ENCODE peak calls at places on chromosomes 12 and 14, in five cellular contexts. R is GM12864, M is stomach, Y is GM23338, O is astrocyte of the spinal cord. F is an unnamed sample.

GRCh38 chr14:29741909-29742401 is 185.7 kb downstream of the PRKD1 start:
- DNase-seq in R (no peak), O (peak; percentile 80), Y (no peak), M (no peak), F (peak; percentile 12)

GRCh38 chr14:92561906-92562489 is 48.4 kb downstream of the RIN3 start:
- DNase-seq in O (no peak), M (no peak), R (no peak), Y (no peak), F (no peak)

GRCh38 chr12:57164454-57164853 is 17.0 kb upstream of the LRP1-AS start:
- DNase-seq in Y (no peak), O (no peak), R (no peak), M (no peak), F (no peak)

GRCh38 chr12:117580718-117581062 is 219.3 kb upstream of the NOS1 start:
- DNase-seq in O (no peak), R (peak; percentile 12), Y (peak; percentile 97), M (no peak), F (no peak)

GRCh38 chr14:104280085-104280901 is 141.9 kb downstream of the KIF26A start:
- DNase-seq in Y (no peak), O (no peak), R (no peak), M (peak; percentile 19), F (no peak)

GRCh38 chr12:105109465-105110212 is 2.1 kb downstream of the WASHC4 start:
- DNase-seq in O (peak; percentile 32), R (peak; percentile 42), Y (peak; percentile 27), M (no peak), F (peak; percentile 52)

GRCh38 chr12:12562016-12562483 is 613 bp downstream of the DUSP16 start:
- DNase-seq in Y (peak; percentile 62), R (no peak), M (no peak), O (no peak), F (no peak)

GRCh38 chr12:32140867-32141266 is 34.2 kb downstream of the BICD1 start:
- DNase-seq in Y (no peak), R (no peak), M (no peak), O (no peak), F (no peak)

GRCh38 chr14:99769799-99770198 is 23.4 kb upstream of the EML1 start:
- DNase-seq in Y (no peak), O (no peak), M (no peak), R (no peak), F (no peak)

GRCh38 chr12:46149905-46150304 is 118.9 kb downstream of the SLC38A1 start:
- DNase-seq in O (no peak), Y (no peak), M (no peak), R (no peak), F (no peak)

GRCh38 chr14:20614038-20614840 is 23.1 kb upstream of the RNASE12 start:
- DNase-seq in M (no peak), Y (no peak), R (no peak), O (peak; percentile 43), F (no peak)

GRCh38 chr14:20612403-20612802 is 21.2 kb upstream of the RNASE12 start:
- DNase-seq in R (peak; percentile 68), Y (no peak), M (no peak), O (no peak), F (no peak)

GRCh38 chr14:20611277-20611676 is 20.1 kb upstream of the RNASE12 start:
- DNase-seq in O (no peak), R (no peak), Y (no peak), M (no peak), F (no peak)

GRCh38 chr14:20615996-20616395 is 24.8 kb upstream of the RNASE12 start:
- DNase-seq in O (no peak), R (no peak), M (no peak), Y (no peak), F (no peak)

DNA sequence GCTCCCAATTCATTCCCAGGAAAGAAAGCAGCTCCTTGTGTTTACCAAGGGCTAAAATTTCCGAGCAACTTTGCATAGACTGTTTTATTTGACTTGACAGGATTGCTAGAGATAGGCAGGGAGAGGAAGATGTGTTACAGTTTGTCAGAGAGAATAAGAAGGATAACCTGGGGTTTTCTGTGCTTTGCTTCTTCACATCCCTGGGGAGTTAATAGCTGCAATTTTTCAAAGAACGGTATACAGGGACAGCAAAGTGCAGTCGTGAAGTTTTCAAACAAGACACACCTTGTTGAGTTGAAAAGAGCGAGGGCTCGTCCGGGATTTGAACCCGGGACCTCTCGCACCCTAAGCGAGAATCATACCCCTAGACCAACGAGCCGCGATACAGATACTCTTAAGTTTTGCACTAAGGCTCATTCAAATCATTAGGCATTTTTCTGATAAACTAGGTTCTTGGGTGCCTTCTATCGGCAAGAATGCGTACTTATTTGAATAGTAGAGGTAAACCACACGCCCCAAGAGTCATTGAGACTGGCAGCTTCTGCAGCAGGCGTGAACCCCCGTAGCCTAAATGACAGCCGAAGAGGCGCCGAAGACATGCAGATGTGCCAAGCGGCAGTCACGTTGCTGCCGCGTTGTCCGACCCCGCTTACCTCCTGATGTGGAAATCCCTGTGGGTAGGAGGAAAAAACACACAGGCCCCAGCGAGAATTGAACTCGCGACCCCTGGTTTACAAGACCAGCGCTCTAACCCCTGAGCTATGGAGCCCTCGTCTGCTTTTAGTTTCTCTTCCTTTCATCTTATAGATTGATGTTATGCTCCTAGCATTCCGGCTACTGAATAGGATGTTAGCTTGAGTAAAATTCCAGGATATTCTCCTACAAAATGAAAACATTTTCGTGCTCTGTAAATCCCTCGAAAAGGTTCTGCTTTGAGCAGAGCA is 22.2 kb upstream of the RNASE12 start:
- DNase-seq in M (peak; percentile 82), O (peak; percentile 98), R (peak; percentile 95), Y (peak; percentile 96), F (peak; percentile 100)
- TF ChIP-seq CTCF in M (peak; percentile 93), O (peak; percentile 60), R (peak; percentile 73), Y (peak; percentile 50), F (peak; percentile 87)

GRCh38 chr14:53668861-53669260 is 287.8 kb downstream of the BMP4 start:
- DNase-seq in O (peak; percentile 73), R (no peak), M (no peak), Y (no peak), F (no peak)

DNA sequence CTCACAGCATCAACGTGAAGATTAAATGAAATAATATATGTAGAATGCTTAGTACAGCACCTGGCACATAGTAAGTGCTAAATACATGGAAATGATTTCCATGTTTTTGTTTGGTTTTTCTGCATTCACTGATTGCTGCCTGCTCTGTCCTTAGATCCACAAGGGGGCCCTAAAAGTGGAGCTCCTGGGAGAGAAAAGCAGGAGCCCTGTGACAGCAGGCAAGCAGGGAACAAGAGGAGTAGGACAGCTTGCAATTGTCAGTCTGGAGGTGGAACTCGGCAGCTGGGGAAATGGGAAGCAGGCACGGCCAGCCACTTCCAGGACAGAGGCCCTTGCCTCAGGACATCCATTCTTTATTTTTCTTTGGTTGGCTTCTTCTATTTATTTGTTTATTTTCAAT is 292.9 kb downstream of the BMP4 start:
- DNase-seq in O (peak; percentile 33), Y (peak; percentile 75), M (no peak), R (no peak), F (peak; percentile 35)
- TF ChIP-seq CTCF in O (peak; percentile 58), Y (peak; percentile 66), M (no peak), R (no peak), F (peak; percentile 70)

DNA sequence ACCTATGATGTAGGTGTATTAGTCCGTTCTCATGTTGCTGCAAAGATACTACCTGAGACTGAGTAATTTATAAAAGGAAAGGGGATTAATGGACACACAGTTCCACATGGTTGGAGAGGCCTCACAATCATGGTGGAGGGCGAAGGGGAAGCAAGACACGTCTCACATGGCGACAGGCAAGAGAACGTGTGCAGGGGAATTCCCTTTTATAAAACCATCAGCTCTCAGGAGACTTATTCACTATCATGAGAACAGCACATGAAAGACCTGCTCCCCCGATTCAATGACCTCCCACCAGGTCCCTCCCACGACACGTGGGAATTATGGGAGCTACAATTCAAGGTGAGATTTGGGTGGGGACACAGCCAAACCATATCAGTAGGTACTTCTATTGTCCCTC is 58.7 kb upstream of the DICER1 start:
- DNase-seq in Y (no peak), M (no peak), R (no peak), O (no peak), F (no peak)
- TF ChIP-seq CTCF in Y (no peak), M (no peak), R (no peak), O (no peak), F (no peak)

GRCh38 chr12:2886768-2887450 is 3.8 kb upstream of the TULP3 start:
- DNase-seq in Y (no peak), O (no peak), M (no peak), R (no peak), F (no peak)
- TF ChIP-seq CTCF in Y (no peak), O (no peak), M (no peak), R (no peak), F (no peak)

GRCh38 chr12:102480401-102480800 is at the start of gene IGF1:
- DNase-seq in Y (peak; percentile 12), O (peak; percentile 33), M (no peak), R (no peak), F (peak; percentile 60)
- TF ChIP-seq CTCF in Y (peak; percentile 16), O (peak; percentile 24), M (no peak), R (no peak), F (peak; percentile 58)

F was measured in HFFc6.